ENCODE peak calls at places on chromosomes 5 and 9, in seven cellular contexts. One of them, this sample, is unnamed.

GRCh38 chr9:88826181-88826580 is 165.1 kb upstream of the S1PR3 start:
- DNase-seq in mucosa of descending colon: no peak
- DNase-seq in OCI-LY7: no peak
- DNase-seq in upper lobe of right lung: no peak
- DNase-seq in pancreas: no peak
- DNase-seq in neural progenitor cell: no peak
- DNase-seq in GM23338: no peak
- DNase-seq in this sample: no peak

GRCh38 chr5:179079165-179079987 is 19.2 kb downstream of the ZNF354C start:
- DNase-seq in pancreas: no peak
- DNase-seq in mucosa of descending colon: no peak
- DNase-seq in upper lobe of right lung: no peak
- DNase-seq in neural progenitor cell: no peak
- DNase-seq in GM23338: no peak
- DNase-seq in OCI-LY7: no peak
- DNase-seq in this sample: no peak

GRCh38 chr5:77087484-77088291 is 603 bp upstream of the ZBED3 start:
- DNase-seq in upper lobe of right lung: peak; percentile 86
- DNase-seq in pancreas: peak; percentile 38
- DNase-seq in mucosa of descending colon: peak; percentile 63
- DNase-seq in OCI-LY7: no peak
- DNase-seq in neural progenitor cell: peak; percentile 4
- DNase-seq in GM23338: peak; percentile 28
- DNase-seq in this sample: no peak

GRCh38 chr5:81778642-81779041 is 27.7 kb upstream of the SSBP2 start:
- DNase-seq in mucosa of descending colon: no peak
- DNase-seq in OCI-LY7: peak; percentile 31
- DNase-seq in pancreas: no peak
- DNase-seq in GM23338: no peak
- DNase-seq in neural progenitor cell: no peak
- DNase-seq in upper lobe of right lung: no peak
- DNase-seq in this sample: no peak

GRCh38 chr9:112831969-112832368 is 58.7 kb downstream of the SLC46A2 start:
- DNase-seq in mucosa of descending colon: no peak
- DNase-seq in upper lobe of right lung: no peak
- DNase-seq in pancreas: no peak
- DNase-seq in GM23338: no peak
- DNase-seq in OCI-LY7: no peak
- DNase-seq in neural progenitor cell: no peak
- DNase-seq in this sample: no peak

GRCh38 chr9:105067895-105068580 is 140.1 kb upstream of the ABCA1 start:
- DNase-seq in pancreas: no peak
- DNase-seq in neural progenitor cell: no peak
- DNase-seq in upper lobe of right lung: no peak
- DNase-seq in GM23338: no peak
- DNase-seq in mucosa of descending colon: no peak
- DNase-seq in OCI-LY7: no peak
- DNase-seq in this sample: peak; percentile 78

GRCh38 chr9:121288874-121289553 is 21.1 kb downstream of the GSN start:
- DNase-seq in upper lobe of right lung: peak; percentile 76
- DNase-seq in GM23338: peak; percentile 83
- DNase-seq in OCI-LY7: no peak
- DNase-seq in pancreas: peak; percentile 64
- DNase-seq in neural progenitor cell: peak; percentile 78
- DNase-seq in mucosa of descending colon: peak; percentile 74
- DNase-seq in this sample: peak; percentile 86

GRCh38 chr5:176446884-176447537 is 1.2 kb upstream of the FAF2 start:
- DNase-seq in pancreas: peak; percentile 31
- DNase-seq in upper lobe of right lung: no peak
- DNase-seq in GM23338: peak; percentile 36
- DNase-seq in mucosa of descending colon: peak; percentile 62
- DNase-seq in neural progenitor cell: peak; percentile 41
- DNase-seq in OCI-LY7: no peak
- DNase-seq in this sample: no peak

GRCh38 chr5:40384782-40385390 is 294.8 kb upstream of the PTGER4 start:
- DNase-seq in upper lobe of right lung: no peak
- DNase-seq in OCI-LY7: no peak
- DNase-seq in GM23338: no peak
- DNase-seq in neural progenitor cell: no peak
- DNase-seq in pancreas: no peak
- DNase-seq in mucosa of descending colon: no peak
- DNase-seq in this sample: no peak

GRCh38 chr5:40464461-40464860 is 215.3 kb upstream of the PTGER4 start:
- DNase-seq in GM23338: no peak
- DNase-seq in upper lobe of right lung: no peak
- DNase-seq in mucosa of descending colon: no peak
- DNase-seq in OCI-LY7: no peak
- DNase-seq in pancreas: no peak
- DNase-seq in neural progenitor cell: no peak
- DNase-seq in this sample: no peak

GRCh38 chr5:15500326-15500958 is 462 bp downstream of the FBXL7 start:
- DNase-seq in mucosa of descending colon: peak; percentile 62
- DNase-seq in upper lobe of right lung: peak; percentile 71
- DNase-seq in neural progenitor cell: peak; percentile 68
- DNase-seq in pancreas: no peak
- DNase-seq in GM23338: peak; percentile 59
- DNase-seq in OCI-LY7: no peak
- DNase-seq in this sample: no peak

GRCh38 chr9:114671605-114672004 is 10.4 kb downstream of the TEX48 start:
- DNase-seq in OCI-LY7: no peak
- DNase-seq in neural progenitor cell: no peak
- DNase-seq in pancreas: peak; percentile 47
- DNase-seq in upper lobe of right lung: no peak
- DNase-seq in mucosa of descending colon: no peak
- DNase-seq in GM23338: no peak
- DNase-seq in this sample: no peak

GRCh38 chr5:141945511-141946024 is 12.4 kb downstream of the PCDH12 start:
- DNase-seq in pancreas: no peak
- DNase-seq in neural progenitor cell: peak; percentile 45
- DNase-seq in mucosa of descending colon: no peak
- DNase-seq in OCI-LY7: no peak
- DNase-seq in GM23338: peak; percentile 54
- DNase-seq in upper lobe of right lung: no peak
- DNase-seq in this sample: no peak

GRCh38 chr5:116455061-116455460 is 119.6 kb downstream of the SEMA6A start:
- DNase-seq in upper lobe of right lung: no peak
- DNase-seq in mucosa of descending colon: no peak
- DNase-seq in pancreas: no peak
- DNase-seq in GM23338: no peak
- DNase-seq in OCI-LY7: no peak
- DNase-seq in neural progenitor cell: no peak
- DNase-seq in this sample: no peak

GRCh38 chr5:33180900-33181299 is 259.9 kb upstream of the TARS1 start:
- DNase-seq in GM23338: peak; percentile 42
- DNase-seq in upper lobe of right lung: no peak
- DNase-seq in neural progenitor cell: peak; percentile 26
- DNase-seq in OCI-LY7: no peak
- DNase-seq in mucosa of descending colon: no peak
- DNase-seq in pancreas: no peak
- DNase-seq in this sample: peak; percentile 25

GRCh38 chr5:10559883-10560282 is 4.0 kb upstream of the ANKRD33B start:
- DNase-seq in upper lobe of right lung: no peak
- DNase-seq in mucosa of descending colon: no peak
- DNase-seq in OCI-LY7: no peak
- DNase-seq in pancreas: no peak
- DNase-seq in neural progenitor cell: no peak
- DNase-seq in GM23338: no peak
- DNase-seq in this sample: no peak
- H3K4me1 ChIP-seq in upper lobe of right lung: peaks cover 14% of the 10 kb centered on the region
- H3K4me1 ChIP-seq in mucosa of descending colon: peaks cover 14% of the 10 kb centered on the region
- H3K4me1 ChIP-seq in OCI-LY7: peaks cover 43% of the 10 kb centered on the region
- H3K4me1 ChIP-seq in pancreas: peaks cover 5% of the 10 kb centered on the region
- H3K4me1 ChIP-seq in neural progenitor cell: peaks cover 8% of the 10 kb centered on the region
- H3K4me1 ChIP-seq in GM23338: peaks cover 6% of the 10 kb centered on the region
- H3K4me1 ChIP-seq in this sample: peaks cover 8% of the 10 kb centered on the region

GRCh38 chr9:12884736-12885395 is 110.0 kb downstream of the LURAP1L start:
- DNase-seq in GM23338: peak; percentile 57
- DNase-seq in neural progenitor cell: peak; percentile 20
- DNase-seq in pancreas: peak; percentile 11
- DNase-seq in mucosa of descending colon: no peak
- DNase-seq in OCI-LY7: no peak
- DNase-seq in upper lobe of right lung: no peak
- DNase-seq in this sample: peak; percentile 78
- TF ChIP-seq CTCF in GM23338: peak; percentile 48
- TF ChIP-seq CTCF in neural progenitor cell: peak; percentile 42
- TF ChIP-seq CTCF in pancreas: no peak
- TF ChIP-seq CTCF in mucosa of descending colon: peak; percentile 5
- TF ChIP-seq CTCF in OCI-LY7: no peak
- TF ChIP-seq CTCF in upper lobe of right lung: peak; percentile 45
- TF ChIP-seq CTCF in this sample: peak; percentile 89

GRCh38 chr9:124214116-124214515 is 43.6 kb upstream of the NEK6 start:
- DNase-seq in upper lobe of right lung: peak; percentile 56
- DNase-seq in neural progenitor cell: no peak
- DNase-seq in mucosa of descending colon: no peak
- DNase-seq in GM23338: no peak
- DNase-seq in OCI-LY7: peak; percentile 41
- DNase-seq in pancreas: no peak
- DNase-seq in this sample: no peak

GRCh38 chr9:124215551-124215910 is 42.2 kb upstream of the NEK6 start:
- DNase-seq in mucosa of descending colon: no peak
- DNase-seq in OCI-LY7: no peak
- DNase-seq in pancreas: no peak
- DNase-seq in neural progenitor cell: no peak
- DNase-seq in GM23338: no peak
- DNase-seq in upper lobe of right lung: peak; percentile 32
- DNase-seq in this sample: no peak

GRCh38 chr9:124214596-124215550 is 42.9 kb upstream of the NEK6 start:
- DNase-seq in mucosa of descending colon: no peak
- DNase-seq in neural progenitor cell: no peak
- DNase-seq in OCI-LY7: no peak
- DNase-seq in GM23338: no peak
- DNase-seq in pancreas: no peak
- DNase-seq in upper lobe of right lung: peak; percentile 30
- DNase-seq in this sample: no peak

GRCh38 chr9:124216474-124217176 is 41.1 kb upstream of the NEK6 start:
- DNase-seq in OCI-LY7: peak; percentile 84
- DNase-seq in pancreas: no peak
- DNase-seq in upper lobe of right lung: peak; percentile 71
- DNase-seq in neural progenitor cell: no peak
- DNase-seq in GM23338: no peak
- DNase-seq in mucosa of descending colon: peak; percentile 72
- DNase-seq in this sample: no peak

DNA sequence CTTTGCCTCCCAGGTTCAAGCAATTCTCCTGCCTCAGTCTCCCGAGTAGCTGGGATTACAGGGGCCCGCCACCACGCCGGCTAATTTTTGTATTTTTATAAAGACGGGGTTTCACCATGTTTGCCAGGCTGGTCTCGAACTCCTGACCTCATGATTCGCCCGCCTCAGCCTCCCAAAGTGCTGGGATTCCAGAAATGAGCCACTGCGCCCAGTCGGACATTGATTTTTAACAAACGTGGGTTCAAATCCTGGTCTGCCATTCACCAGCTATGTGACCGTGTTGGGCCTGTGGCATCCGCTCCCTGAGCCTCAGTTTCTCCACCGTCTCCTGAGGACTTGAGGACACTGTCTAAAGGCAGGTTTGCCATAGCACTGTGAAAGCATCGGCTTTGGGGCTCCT is 41.8 kb upstream of the NEK6 start:
- DNase-seq in upper lobe of right lung: peak; percentile 25
- DNase-seq in neural progenitor cell: no peak
- DNase-seq in GM23338: no peak
- DNase-seq in mucosa of descending colon: no peak
- DNase-seq in OCI-LY7: no peak
- DNase-seq in pancreas: no peak
- DNase-seq in this sample: no peak
- H3K4me1 ChIP-seq in upper lobe of right lung: peaks cover 52% of the 10 kb centered on the region
- H3K4me1 ChIP-seq in neural progenitor cell: peaks cover 7% of the 10 kb centered on the region
- H3K4me1 ChIP-seq in GM23338: no peaks in the 10 kb centered on the region
- H3K4me1 ChIP-seq in mucosa of descending colon: peaks cover 21% of the 10 kb centered on the region
- H3K4me1 ChIP-seq in OCI-LY7: peaks cover 67% of the 10 kb centered on the region
- H3K4me1 ChIP-seq in pancreas: peaks cover 35% of the 10 kb centered on the region
- H3K4me1 ChIP-seq in this sample: no peaks in the 10 kb centered on the region

GRCh38 chr5:151106509-151106908 is 25.7 kb upstream of the TNIP1 start:
- DNase-seq in upper lobe of right lung: no peak
- DNase-seq in pancreas: no peak
- DNase-seq in neural progenitor cell: no peak
- DNase-seq in OCI-LY7: no peak
- DNase-seq in mucosa of descending colon: no peak
- DNase-seq in GM23338: no peak
- DNase-seq in this sample: no peak

GRCh38 chr5:151106073-151106472 is 25.2 kb upstream of the TNIP1 start:
- DNase-seq in GM23338: no peak
- DNase-seq in OCI-LY7: no peak
- DNase-seq in mucosa of descending colon: no peak
- DNase-seq in upper lobe of right lung: no peak
- DNase-seq in neural progenitor cell: no peak
- DNase-seq in pancreas: no peak
- DNase-seq in this sample: no peak

GRCh38 chr5:151107084-151107483 is 26.2 kb upstream of the TNIP1 start:
- DNase-seq in upper lobe of right lung: no peak
- DNase-seq in GM23338: no peak
- DNase-seq in pancreas: peak; percentile 33
- DNase-seq in OCI-LY7: no peak
- DNase-seq in neural progenitor cell: no peak
- DNase-seq in mucosa of descending colon: no peak
- DNase-seq in this sample: no peak

GRCh38 chr5:151108566-151108965 is 27.7 kb upstream of the TNIP1 start:
- DNase-seq in upper lobe of right lung: no peak
- DNase-seq in OCI-LY7: no peak
- DNase-seq in mucosa of descending colon: no peak
- DNase-seq in neural progenitor cell: no peak
- DNase-seq in pancreas: peak; percentile 56
- DNase-seq in GM23338: no peak
- DNase-seq in this sample: no peak

GRCh38 chr5:151107738-151108520 is 27.1 kb upstream of the TNIP1 start:
- DNase-seq in mucosa of descending colon: no peak
- DNase-seq in OCI-LY7: no peak
- DNase-seq in pancreas: peak; percentile 87
- DNase-seq in GM23338: no peak
- DNase-seq in neural progenitor cell: no peak
- DNase-seq in upper lobe of right lung: no peak
- DNase-seq in this sample: no peak
- TF ChIP-seq CTCF in mucosa of descending colon: no peak
- TF ChIP-seq CTCF in OCI-LY7: no peak
- TF ChIP-seq CTCF in pancreas: no peak
- TF ChIP-seq CTCF in GM23338: no peak
- TF ChIP-seq CTCF in neural progenitor cell: no peak
- TF ChIP-seq CTCF in upper lobe of right lung: no peak
- TF ChIP-seq CTCF in this sample: no peak

GRCh38 chr9:133375116-133375723 is 640 bp downstream of the SURF4 start:
- DNase-seq in GM23338: peak; percentile 47
- DNase-seq in pancreas: peak; percentile 53
- DNase-seq in upper lobe of right lung: no peak
- DNase-seq in neural progenitor cell: peak; percentile 49
- DNase-seq in mucosa of descending colon: no peak
- DNase-seq in OCI-LY7: peak; percentile 65
- DNase-seq in this sample: no peak
- H3K4me1 ChIP-seq in GM23338: peaks cover 10% of the 10 kb centered on the region
- H3K4me1 ChIP-seq in pancreas: peaks cover 49% of the 10 kb centered on the region
- H3K4me1 ChIP-seq in upper lobe of right lung: peaks cover 46% of the 10 kb centered on the region
- H3K4me1 ChIP-seq in neural progenitor cell: peaks cover 4% of the 10 kb centered on the region
- H3K4me1 ChIP-seq in mucosa of descending colon: peaks cover 21% of the 10 kb centered on the region
- H3K4me1 ChIP-seq in OCI-LY7: peaks cover 34% of the 10 kb centered on the region
- H3K4me1 ChIP-seq in this sample: peaks cover 9% of the 10 kb centered on the region

GRCh38 chr9:136324501-136325300 is 2.6 kb upstream of the GPSM1 start:
- DNase-seq in OCI-LY7: no peak
- DNase-seq in GM23338: no peak
- DNase-seq in upper lobe of right lung: peak; percentile 83
- DNase-seq in pancreas: peak; percentile 57
- DNase-seq in mucosa of descending colon: no peak
- DNase-seq in neural progenitor cell: peak; percentile 61
- DNase-seq in this sample: no peak
- TF ChIP-seq CTCF in OCI-LY7: no peak
- TF ChIP-seq CTCF in GM23338: no peak
- TF ChIP-seq CTCF in upper lobe of right lung: no peak
- TF ChIP-seq CTCF in pancreas: no peak
- TF ChIP-seq CTCF in mucosa of descending colon: no peak
- TF ChIP-seq CTCF in neural progenitor cell: peak; percentile 25
- TF ChIP-seq CTCF in this sample: no peak